ENCODE peak calls at places on chromosomes 3 and 15, in ten cellular contexts. D is CD8-positive, alpha-beta memory T cell; W is aorta; C is cardiac muscle cell; P is kidney; F is astrocyte; N is esophagus squamous epithelium; Y is tibial artery; L is SJSA1; M is ovary. Z is an unnamed sample.

GRCh38 chr3:45435961-45436360 is 47.6 kb downstream of the LARS2 start:
- DNase-seq in D (no peak), W (no peak), C (no peak), P (no peak), F (no peak), N (no peak), Y (no peak), L (no peak), M (no peak), Z (no peak)

GRCh38 chr3:41053220-41053619 is 146.1 kb upstream of the CTNNB1 start:
- DNase-seq in D (no peak), W (no peak), C (no peak), P (no peak), F (no peak), N (no peak), Y (no peak), L (no peak), M (no peak), Z (no peak)

GRCh38 chr3:44825264-44825925 is 36.3 kb upstream of the TMEM42 start:
- DNase-seq in D (no peak), W (no peak), C (peak; percentile 29), P (no peak), F (peak; percentile 89), N (no peak), Y (no peak), L (no peak), M (no peak), Z (peak; percentile 69)

GRCh38 chr3:11568503-11569155 is 75.1 kb downstream of the VGLL4 start:
- DNase-seq in D (no peak), W (peak; percentile 94), C (peak; percentile 92), P (peak; percentile 89), F (peak; percentile 95), N (no peak), Y (peak; percentile 89), L (peak; percentile 94), M (peak; percentile 72), Z (peak; percentile 97)

GRCh38 chr15:29522373-29523276 is 253.0 kb upstream of the NSMCE3 start:
- DNase-seq in D (no peak), W (no peak), C (no peak), P (no peak), F (no peak), N (no peak), Y (no peak), L (no peak), M (no peak), Z (no peak)

GRCh38 chr3:41742127-41742526 is 219.8 kb downstream of the ULK4 start:
- DNase-seq in D (no peak), W (no peak), C (no peak), P (no peak), F (no peak), N (no peak), Y (no peak), L (no peak), M (no peak), Z (no peak)

GRCh38 chr3:4232798-4233197 is 70.4 kb upstream of the SETMAR start:
- DNase-seq in D (no peak), W (no peak), C (no peak), P (no peak), F (no peak), N (no peak), Y (no peak), L (no peak), M (no peak), Z (no peak)

GRCh38 chr15:94295275-94295674 is 63.9 kb downstream of the MCTP2 start:
- DNase-seq in D (no peak), W (no peak), C (no peak), P (no peak), F (no peak), N (no peak), Y (no peak), L (no peak), M (no peak), Z (no peak)

GRCh38 chr3:72912532-72912931 is 24.7 kb downstream of the GXYLT2 start:
- DNase-seq in D (no peak), W (peak; percentile 68), C (no peak), P (no peak), F (peak; percentile 72), N (no peak), Y (no peak), L (no peak), M (no peak), Z (no peak)

GRCh38 chr15:45429974-45430792 is 51.8 kb upstream of the GATM start:
- DNase-seq in D (peak; percentile 90), W (peak; percentile 81), C (peak; percentile 66), P (peak; percentile 87), F (no peak), N (no peak), Y (peak; percentile 33), L (peak; percentile 67), M (peak; percentile 60), Z (peak; percentile 62)

DNA sequence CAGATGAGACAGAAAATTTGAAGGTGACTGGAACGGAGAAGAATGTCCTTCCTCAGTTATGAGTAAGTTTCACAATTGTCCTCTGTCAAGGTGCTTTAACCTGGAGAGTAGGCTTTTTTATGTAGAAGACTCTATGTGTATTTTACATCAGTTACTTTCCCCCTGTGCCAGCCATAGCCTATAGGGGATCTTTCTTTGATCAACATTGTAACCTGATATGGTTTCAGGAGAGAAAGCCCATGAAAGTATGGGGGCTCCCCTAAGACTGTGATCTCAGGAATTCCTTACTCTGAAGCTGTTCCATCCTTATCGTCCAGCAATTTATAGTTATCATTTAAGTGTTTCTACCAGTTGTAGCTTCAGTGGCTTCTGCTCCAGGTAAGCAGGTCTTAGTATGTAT is 1076.3 kb upstream of the EPHA6 start:
- DNase-seq in D (no peak), W (no peak), C (no peak), P (no peak), F (no peak), N (no peak), Y (no peak), L (no peak), M (no peak), Z (no peak)
- H3K9me3 ChIP-seq in D (no peaks in the 10 kb centered on the region), W (no peaks in the 10 kb centered on the region), C (no peaks in the 10 kb centered on the region), P (no peaks in the 10 kb centered on the region), F (no peaks in the 10 kb centered on the region), N (no peaks in the 10 kb centered on the region), Y (no peaks in the 10 kb centered on the region), L (no peaks in the 10 kb centered on the region), M (no peaks in the 10 kb centered on the region), Z (no peaks in the 10 kb centered on the region)

GRCh38 chr15:20345401-20345958 is 196.1 kb downstream of the GOLGA6L6 start:
- DNase-seq in D (no peak), W (no peak), C (no peak), P (peak; percentile 81), F (no peak), N (no peak), Y (no peak), L (no peak), M (no peak), Z (no peak)
- H3K9me3 ChIP-seq in D (no peaks in the 10 kb centered on the region), W (peaks cover 3% of the 10 kb centered on the region), C (peaks cover 46% of the 10 kb centered on the region), P (peaks cover 21% of the 10 kb centered on the region), F (peaks cover 61% of the 10 kb centered on the region), N (peaks cover 43% of the 10 kb centered on the region), Y (peaks cover 32% of the 10 kb centered on the region), L (peaks cover 9% of the 10 kb centered on the region), M (peaks cover 6% of the 10 kb centered on the region), Z (peaks cover 14% of the 10 kb centered on the region)

DNA sequence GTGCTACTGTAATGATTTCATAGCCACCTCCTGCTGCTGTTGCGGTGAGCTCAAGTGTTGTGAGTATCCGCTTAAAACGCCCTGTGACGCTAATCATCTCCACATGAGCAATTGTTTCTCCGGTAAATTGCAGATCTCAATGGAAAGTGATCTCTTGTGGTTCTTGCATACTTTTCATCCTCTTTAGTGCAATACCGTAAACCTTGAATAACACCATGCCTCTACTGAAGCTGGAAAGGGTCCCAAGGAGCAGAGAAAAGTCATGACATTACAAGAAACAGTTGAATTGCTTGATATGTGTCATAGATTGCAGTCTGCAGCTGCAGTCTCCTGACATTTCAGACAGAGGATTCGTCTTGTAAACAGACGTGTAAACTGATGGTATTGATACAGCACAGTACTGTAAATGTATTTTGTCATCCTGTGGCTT is 6.0 kb upstream of the CEMIP start:
- DNase-seq in D (no peak), W (no peak), C (no peak), P (no peak), F (peak; percentile 73), N (no peak), Y (no peak), L (no peak), M (no peak), Z (no peak)
- H3K9me3 ChIP-seq in D (no peaks in the 10 kb centered on the region), W (no peaks in the 10 kb centered on the region), C (no peaks in the 10 kb centered on the region), P (no peaks in the 10 kb centered on the region), F (no peaks in the 10 kb centered on the region), N (no peaks in the 10 kb centered on the region), Y (no peaks in the 10 kb centered on the region), L (no peaks in the 10 kb centered on the region), M (no peaks in the 10 kb centered on the region), Z (no peaks in the 10 kb centered on the region)

GRCh38 chr3:172277151-172277652 is 171.1 kb downstream of the GHSR start:
- DNase-seq in D (no peak), W (no peak), C (no peak), P (no peak), F (no peak), N (no peak), Y (no peak), L (no peak), M (no peak), Z (no peak)
- H3K9me3 ChIP-seq in D (no peaks in the 10 kb centered on the region), W (no peaks in the 10 kb centered on the region), C (no peaks in the 10 kb centered on the region), P (no peaks in the 10 kb centered on the region), F (no peaks in the 10 kb centered on the region), N (no peaks in the 10 kb centered on the region), Y (no peaks in the 10 kb centered on the region), L (no peaks in the 10 kb centered on the region), M (no peaks in the 10 kb centered on the region), Z (no peaks in the 10 kb centered on the region)

GRCh38 chr3:173986861-173987410 is 589.4 kb downstream of the NLGN1 start:
- DNase-seq in D (no peak), W (no peak), C (no peak), P (no peak), F (no peak), N (no peak), Y (no peak), L (no peak), M (no peak), Z (no peak)

GRCh38 chr3:173993299-173993698 is 595.8 kb downstream of the NLGN1 start:
- DNase-seq in D (no peak), W (no peak), C (peak; percentile 28), P (no peak), F (peak; percentile 72), N (no peak), Y (no peak), L (no peak), M (no peak), Z (peak; percentile 53)

GRCh38 chr3:173983353-173983752 is 585.8 kb downstream of the NLGN1 start:
- DNase-seq in D (no peak), W (no peak), C (no peak), P (no peak), F (peak; percentile 69), N (no peak), Y (no peak), L (no peak), M (no peak), Z (peak; percentile 29)

GRCh38 chr3:173988912-173989311 is 591.4 kb downstream of the NLGN1 start:
- DNase-seq in D (no peak), W (no peak), C (no peak), P (no peak), F (no peak), N (no peak), Y (no peak), L (no peak), M (no peak), Z (no peak)
- H3K9me3 ChIP-seq in D (no peaks in the 10 kb centered on the region), W (no peaks in the 10 kb centered on the region), C (no peaks in the 10 kb centered on the region), P (no peaks in the 10 kb centered on the region), F (no peaks in the 10 kb centered on the region), N (no peaks in the 10 kb centered on the region), Y (no peaks in the 10 kb centered on the region), L (no peaks in the 10 kb centered on the region), M (no peaks in the 10 kb centered on the region), Z (no peaks in the 10 kb centered on the region)

Z was measured in mesenchymal stem cell.